ENCODE peak calls at places on chromosomes 6 and 20, in six cellular contexts. T, A, V, E, Z and K are unnamed samples.

GRCh38 chr20:22586645-22587310 is 2.4 kb upstream of the FOXA2 start:
- DNase-seq in T (peak; percentile 78), A (peak; percentile 71), V (no peak), E (peak; percentile 56), Z (no peak), K (peak; percentile 33)

GRCh38 chr6:31352497-31353368 is 4.2 kb downstream of the HLA-B start:
- DNase-seq in T (no peak), A (no peak), V (no peak), E (no peak), Z (no peak), K (no peak)

GRCh38 chr6:152552616-152553209 is 84.4 kb downstream of the SYNE1 start:
- DNase-seq in T (peak; percentile 24), A (peak; percentile 65), V (peak; percentile 88), E (peak; percentile 73), Z (peak; percentile 11), K (peak; percentile 70)

GRCh38 chr20:50286609-50287008 is 96.0 kb downstream of the CEBPB start:
- DNase-seq in T (peak; percentile 70), A (peak; percentile 86), V (peak; percentile 31), E (no peak), Z (no peak), K (no peak)

GRCh38 chr6:47967843-47968242 is 143.2 kb downstream of the PTCHD4 start:
- DNase-seq in T (no peak), A (no peak), V (no peak), E (no peak), Z (no peak), K (no peak)

GRCh38 chr20:3209023-3209945 is at the start of gene ITPA:
- DNase-seq in T (peak; percentile 69), A (peak; percentile 58), V (peak; percentile 40), E (peak; percentile 75), Z (no peak), K (peak; percentile 81)

GRCh38 chr20:51221791-51222408 is 199.0 kb upstream of the KCNG1 start:
- DNase-seq in T (no peak), A (no peak), V (peak; percentile 38), E (no peak), Z (no peak), K (peak; percentile 19)

GRCh38 chr6:6284231-6284966 is 36.1 kb downstream of the F13A1 start:
- DNase-seq in T (no peak), A (no peak), V (no peak), E (no peak), Z (no peak), K (no peak)

GRCh38 chr20:62581806-62582205 is 60.5 kb upstream of the SLCO4A1 start:
- DNase-seq in T (no peak), A (no peak), V (no peak), E (no peak), Z (no peak), K (no peak)

GRCh38 chr6:134065706-134066105 is 13.3 kb upstream of the SLC2A12 start:
- DNase-seq in T (peak; percentile 46), A (peak; percentile 37), V (peak; percentile 30), E (peak; percentile 30), Z (no peak), K (peak; percentile 61)

GRCh38 chr20:46808565-46808964 is 86.1 kb upstream of the EYA2 start:
- DNase-seq in T (no peak), A (no peak), V (no peak), E (no peak), Z (no peak), K (no peak)

GRCh38 chr6:166927942-166928643 is 28.3 kb downstream of the RNASET2 start:
- DNase-seq in T (no peak), A (no peak), V (no peak), E (no peak), Z (no peak), K (no peak)

GRCh38 chr20:63102720-63103375 is 96.1 kb upstream of the BHLHE23 start:
- DNase-seq in T (no peak), A (peak; percentile 67), V (no peak), E (no peak), Z (no peak), K (no peak)

GRCh38 chr20:1876217-1876921 is 18.8 kb upstream of the SIRPA start:
- DNase-seq in T (no peak), A (peak; percentile 31), V (no peak), E (no peak), Z (no peak), K (no peak)

GRCh38 chr6:132357120-132357519 is 44.2 kb downstream of the MOXD1 start:
- DNase-seq in T (no peak), A (no peak), V (peak; percentile 73), E (no peak), Z (no peak), K (no peak)

GRCh38 chr6:106827081-106827480 is 147.4 kb downstream of the CD24 start:
- DNase-seq in T (no peak), A (no peak), V (no peak), E (no peak), Z (no peak), K (no peak)
- TF ChIP-seq CTCF in T (no peak), A (no peak), V (no peak), E (no peak), Z (no peak), K (no peak)

DNA sequence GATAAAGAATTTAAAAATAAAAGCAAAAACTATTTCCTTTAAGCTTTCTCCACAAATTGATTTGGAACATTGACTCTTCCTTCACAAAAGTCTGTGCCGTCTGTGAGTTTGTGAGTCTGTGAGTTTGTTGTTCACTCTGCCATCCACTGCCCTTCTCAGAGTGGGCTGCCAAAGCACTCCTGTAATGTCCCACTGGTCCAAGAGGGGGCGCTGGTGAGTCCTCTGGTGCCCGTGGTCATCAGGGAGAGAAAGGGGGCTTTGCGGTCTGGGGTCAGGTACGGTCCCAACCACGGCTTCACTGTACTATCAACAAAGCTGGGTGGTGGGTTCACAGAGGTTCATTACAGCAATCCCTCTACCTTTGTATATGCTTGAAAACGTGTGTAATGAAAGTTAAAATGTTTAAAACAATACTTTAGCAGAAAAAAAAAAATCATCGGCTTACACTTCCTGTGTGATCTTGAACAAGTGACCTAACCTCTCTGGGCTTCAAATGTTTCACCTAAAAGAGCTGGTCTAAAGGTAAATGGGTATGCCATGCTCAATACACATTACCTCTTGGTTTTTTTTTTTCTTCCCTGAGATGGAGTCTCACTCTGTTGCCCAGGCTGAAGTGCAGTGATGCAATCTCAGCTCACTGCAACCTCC is 5.6 kb upstream of the ANKRD60 start:
- DNase-seq in T (peak; percentile 77), A (peak; percentile 23), V (peak; percentile 41), E (peak; percentile 34), Z (no peak), K (peak; percentile 45)
- TF ChIP-seq MYC in T (no peak), A (no peak), V (no peak), E (no peak), Z (no peak), K (no peak)

GRCh38 chr6:113733386-113733785 is 123.8 kb upstream of the MARCKS start:
- DNase-seq in T (no peak), A (no peak), V (no peak), E (no peak), Z (no peak), K (no peak)

GRCh38 chr6:113731528-113731927 is 125.6 kb upstream of the MARCKS start:
- DNase-seq in T (no peak), A (no peak), V (no peak), E (no peak), Z (no peak), K (no peak)

GRCh38 chr6:113734886-113735481 is 122.2 kb upstream of the MARCKS start:
- DNase-seq in T (no peak), A (no peak), V (peak; percentile 16), E (no peak), Z (no peak), K (peak; percentile 35)

GRCh38 chr6:113735487-113735886 is 121.7 kb upstream of the MARCKS start:
- DNase-seq in T (no peak), A (no peak), V (no peak), E (no peak), Z (no peak), K (peak; percentile 30)

DNA sequence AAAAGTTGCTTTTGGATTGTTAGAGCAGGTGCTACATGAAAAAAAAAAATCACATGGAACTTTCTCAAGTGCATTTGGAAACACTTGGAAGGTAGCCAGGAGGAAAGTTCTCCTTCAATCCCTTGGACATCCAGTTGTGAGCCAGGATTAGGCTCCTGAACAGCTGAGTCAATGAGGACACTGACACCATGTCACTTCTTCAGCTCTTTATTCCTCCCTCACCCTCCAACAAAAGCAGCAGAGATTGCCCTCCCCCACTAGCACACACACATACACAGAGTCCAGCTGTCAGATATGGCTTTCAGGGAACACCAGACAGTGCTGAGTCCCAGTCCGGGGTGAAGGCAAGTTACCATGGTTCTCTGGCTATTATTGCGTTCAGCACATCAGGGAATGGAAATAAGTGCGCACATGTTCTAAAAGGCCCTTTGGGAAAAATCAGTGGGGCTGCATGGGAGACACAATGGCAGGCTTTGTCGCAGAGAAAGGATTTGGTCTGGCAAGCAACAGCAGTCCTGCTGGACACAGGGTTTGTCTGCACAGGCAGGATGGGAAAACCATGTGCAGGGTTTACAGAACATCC is 124.7 kb upstream of the MARCKS start:
- DNase-seq in T (no peak), A (no peak), V (peak; percentile 30), E (peak; percentile 24), Z (no peak), K (no peak)
- TF ChIP-seq CTCF in T (no peak), A (no peak), V (no peak), E (no peak), Z (no peak), K (no peak)

GRCh38 chr6:127879685-127880084 is 21.2 kb downstream of the THEMIS start:
- DNase-seq in T (no peak), A (no peak), V (no peak), E (no peak), Z (no peak), K (no peak)
- TF ChIP-seq MYC in T (no peak), A (no peak), V (no peak), E (no peak), Z (no peak), K (no peak)